ENCODE peak calls at places on chromosomes 12 and 14, in six cellular contexts. One of them, this sample, is unnamed.

GRCh38 chr14:24368562-24369252 is 723 bp downstream of the NFATC4 start:
- DNase-seq in AG09309: peak; percentile 67
- DNase-seq in tibial artery: peak; percentile 81
- DNase-seq in mammary epithelial cell: no peak
- DNase-seq in activated T-cell treated with anti-CD3 and anti-CD28 coated beads, Interleukin-2, amount 50 U/mL, for 4 hours: no peak
- DNase-seq in pancreas: peak; percentile 74
- DNase-seq in this sample: no peak

GRCh38 chr12:116650062-116650461 is 87.8 kb downstream of the SPRING1 start:
- DNase-seq in AG09309: no peak
- DNase-seq in mammary epithelial cell: no peak
- DNase-seq in activated T-cell treated with anti-CD3 and anti-CD28 coated beads, Interleukin-2, amount 50 U/mL, for 4 hours: no peak
- DNase-seq in pancreas: no peak
- DNase-seq in tibial artery: no peak
- DNase-seq in this sample: no peak

GRCh38 chr12:43069768-43070221 is 480.2 kb upstream of the PRICKLE1 start:
- DNase-seq in activated T-cell treated with anti-CD3 and anti-CD28 coated beads, Interleukin-2, amount 50 U/mL, for 4 hours: no peak
- DNase-seq in AG09309: no peak
- DNase-seq in mammary epithelial cell: no peak
- DNase-seq in tibial artery: no peak
- DNase-seq in pancreas: no peak
- DNase-seq in this sample: no peak

GRCh38 chr12:56082967-56083366 is 3.0 kb downstream of the ERBB3 start:
- DNase-seq in pancreas: no peak
- DNase-seq in tibial artery: no peak
- DNase-seq in mammary epithelial cell: no peak
- DNase-seq in AG09309: no peak
- DNase-seq in activated T-cell treated with anti-CD3 and anti-CD28 coated beads, Interleukin-2, amount 50 U/mL, for 4 hours: no peak
- DNase-seq in this sample: no peak

GRCh38 chr12:62347922-62348650 is 87.9 kb downstream of the USP15 start:
- DNase-seq in AG09309: peak; percentile 17
- DNase-seq in mammary epithelial cell: no peak
- DNase-seq in tibial artery: no peak
- DNase-seq in pancreas: no peak
- DNase-seq in activated T-cell treated with anti-CD3 and anti-CD28 coated beads, Interleukin-2, amount 50 U/mL, for 4 hours: no peak
- DNase-seq in this sample: no peak

GRCh38 chr12:124747426-124748161 is 116.1 kb downstream of the SCARB1 start:
- DNase-seq in activated T-cell treated with anti-CD3 and anti-CD28 coated beads, Interleukin-2, amount 50 U/mL, for 4 hours: no peak
- DNase-seq in tibial artery: no peak
- DNase-seq in pancreas: no peak
- DNase-seq in mammary epithelial cell: peak; percentile 98
- DNase-seq in AG09309: peak; percentile 93
- DNase-seq in this sample: peak; percentile 90

GRCh38 chr14:21044106-21044618 is 2.0 kb downstream of the RNASE7 start:
- DNase-seq in pancreas: no peak
- DNase-seq in activated T-cell treated with anti-CD3 and anti-CD28 coated beads, Interleukin-2, amount 50 U/mL, for 4 hours: no peak
- DNase-seq in tibial artery: no peak
- DNase-seq in AG09309: no peak
- DNase-seq in mammary epithelial cell: no peak
- DNase-seq in this sample: no peak

GRCh38 chr12:106301611-106302321 is 767 bp upstream of the TCP11L2 start:
- DNase-seq in mammary epithelial cell: peak; percentile 65
- DNase-seq in tibial artery: peak; percentile 84
- DNase-seq in activated T-cell treated with anti-CD3 and anti-CD28 coated beads, Interleukin-2, amount 50 U/mL, for 4 hours: peak; percentile 34
- DNase-seq in pancreas: peak; percentile 85
- DNase-seq in AG09309: no peak
- DNase-seq in this sample: no peak

GRCh38 chr12:67077617-67078016 is 191.5 kb upstream of the CAND1 start:
- DNase-seq in activated T-cell treated with anti-CD3 and anti-CD28 coated beads, Interleukin-2, amount 50 U/mL, for 4 hours: no peak
- DNase-seq in pancreas: no peak
- DNase-seq in mammary epithelial cell: peak; percentile 91
- DNase-seq in AG09309: no peak
- DNase-seq in tibial artery: no peak
- DNase-seq in this sample: no peak

GRCh38 chr14:23359722-23360447 is 5.1 kb downstream of the EFS start:
- DNase-seq in AG09309: no peak
- DNase-seq in pancreas: no peak
- DNase-seq in mammary epithelial cell: no peak
- DNase-seq in tibial artery: no peak
- DNase-seq in activated T-cell treated with anti-CD3 and anti-CD28 coated beads, Interleukin-2, amount 50 U/mL, for 4 hours: no peak
- DNase-seq in this sample: no peak

GRCh38 chr12:88882662-88883061 is 302.4 kb upstream of the KITLG start:
- DNase-seq in activated T-cell treated with anti-CD3 and anti-CD28 coated beads, Interleukin-2, amount 50 U/mL, for 4 hours: no peak
- DNase-seq in pancreas: no peak
- DNase-seq in mammary epithelial cell: no peak
- DNase-seq in tibial artery: no peak
- DNase-seq in AG09309: no peak
- DNase-seq in this sample: no peak

GRCh38 chr14:70018246-70018645 is 139.0 kb downstream of the SMOC1 start:
- DNase-seq in tibial artery: no peak
- DNase-seq in activated T-cell treated with anti-CD3 and anti-CD28 coated beads, Interleukin-2, amount 50 U/mL, for 4 hours: no peak
- DNase-seq in AG09309: no peak
- DNase-seq in pancreas: no peak
- DNase-seq in mammary epithelial cell: no peak
- DNase-seq in this sample: no peak

GRCh38 chr12:52213541-52214420 is 19.3 kb upstream of the KRT7 start:
- DNase-seq in AG09309: no peak
- DNase-seq in activated T-cell treated with anti-CD3 and anti-CD28 coated beads, Interleukin-2, amount 50 U/mL, for 4 hours: peak; percentile 31
- DNase-seq in tibial artery: peak; percentile 84
- DNase-seq in mammary epithelial cell: peak; percentile 79
- DNase-seq in pancreas: peak; percentile 96
- DNase-seq in this sample: no peak

GRCh38 chr12:63150255-63151060 is 543 bp downstream of the AVPR1A start:
- DNase-seq in AG09309: no peak
- DNase-seq in tibial artery: peak; percentile 70
- DNase-seq in pancreas: peak; percentile 78
- DNase-seq in activated T-cell treated with anti-CD3 and anti-CD28 coated beads, Interleukin-2, amount 50 U/mL, for 4 hours: no peak
- DNase-seq in mammary epithelial cell: no peak
- DNase-seq in this sample: no peak

GRCh38 chr12:14833952-14834351 is 9.4 kb downstream of the ART4 start:
- DNase-seq in pancreas: no peak
- DNase-seq in mammary epithelial cell: no peak
- DNase-seq in AG09309: no peak
- DNase-seq in activated T-cell treated with anti-CD3 and anti-CD28 coated beads, Interleukin-2, amount 50 U/mL, for 4 hours: no peak
- DNase-seq in tibial artery: no peak
- DNase-seq in this sample: no peak

GRCh38 chr12:57609781-57610552 is 1.3 kb upstream of the ARHGEF25 start:
- DNase-seq in AG09309: no peak
- DNase-seq in tibial artery: peak; percentile 76
- DNase-seq in activated T-cell treated with anti-CD3 and anti-CD28 coated beads, Interleukin-2, amount 50 U/mL, for 4 hours: no peak
- DNase-seq in mammary epithelial cell: no peak
- DNase-seq in pancreas: no peak
- DNase-seq in this sample: no peak

GRCh38 chr14:71632440-71632946 is 299.7 kb upstream of the RGS6 start:
- DNase-seq in pancreas: no peak
- DNase-seq in activated T-cell treated with anti-CD3 and anti-CD28 coated beads, Interleukin-2, amount 50 U/mL, for 4 hours: no peak
- DNase-seq in tibial artery: no peak
- DNase-seq in AG09309: no peak
- DNase-seq in mammary epithelial cell: no peak
- DNase-seq in this sample: no peak

GRCh38 chr14:97458302-97459137 is 661.3 kb downstream of the VRK1 start:
- DNase-seq in activated T-cell treated with anti-CD3 and anti-CD28 coated beads, Interleukin-2, amount 50 U/mL, for 4 hours: peak; percentile 76
- DNase-seq in AG09309: no peak
- DNase-seq in mammary epithelial cell: no peak
- DNase-seq in pancreas: no peak
- DNase-seq in tibial artery: no peak
- DNase-seq in this sample: no peak

GRCh38 chr14:105576525-105577088 is 50.2 kb downstream of the TMEM121 start:
- DNase-seq in activated T-cell treated with anti-CD3 and anti-CD28 coated beads, Interleukin-2, amount 50 U/mL, for 4 hours: no peak
- DNase-seq in AG09309: no peak
- DNase-seq in mammary epithelial cell: no peak
- DNase-seq in pancreas: no peak
- DNase-seq in tibial artery: no peak
- DNase-seq in this sample: no peak

GRCh38 chr12:98373019-98373554 is 142.3 kb upstream of the TMPO start:
- DNase-seq in AG09309: peak; percentile 11
- DNase-seq in activated T-cell treated with anti-CD3 and anti-CD28 coated beads, Interleukin-2, amount 50 U/mL, for 4 hours: no peak
- DNase-seq in mammary epithelial cell: peak; percentile 38
- DNase-seq in pancreas: no peak
- DNase-seq in tibial artery: no peak
- DNase-seq in this sample: no peak

This sample was measured in skeletal muscle cell.